ENCODE peak calls at places on chromosomes 13 and 19, in eight cellular contexts. B, D, I, S, H, R, E and U are unnamed samples.

GRCh38 chr13:32205426-32206096 is 109.6 kb downstream of the ZAR1L start:
- DNase-seq in R (no peak), H (no peak), E (peak), B (no peak), I (no peak), D (no peak), S (no peak), U (no peak)

GRCh38 chr19:49415102-49415809 is 8.0 kb downstream of the PTH2 start:
- DNase-seq in I (no peak), H (no peak), B (no peak), E (no peak), R (no peak), S (no peak), D (no peak), U (no peak)

GRCh38 chr19:55370305-55370988 is at the start of gene IL11:
- DNase-seq in I (peak), S (no peak), E (no peak), B (no peak), H (no peak), D (no peak), R (no peak), U (peak)

GRCh38 chr13:73608731-73609485 is 525.3 kb downstream of the KLF12 start:
- DNase-seq in S (no peak), H (no peak), I (no peak), D (no peak), B (peak), R (no peak), E (no peak), U (no peak)

GRCh38 chr13:73338389-73338788 is 279.6 kb downstream of the KLF5 start:
- DNase-seq in B (no peak), D (no peak), I (no peak), R (no peak), H (no peak), E (no peak), S (no peak), U (no peak)

GRCh38 chr13:44362394-44363040 is 11.1 kb upstream of the SERP2 start:
- DNase-seq in E (no peak), D (no peak), R (no peak), I (no peak), S (no peak), B (no peak), H (no peak), U (no peak)

GRCh38 chr13:42981317-42981716 is 10.7 kb downstream of the EPSTI1 start:
- DNase-seq in B (no peak), R (no peak), H (peak), I (no peak), E (no peak), S (no peak), D (no peak), U (peak)

GRCh38 chr13:26544707-26545106 is 12.8 kb upstream of the WASF3 start:
- DNase-seq in B (no peak), R (no peak), E (no peak), I (no peak), S (no peak), D (no peak), H (no peak), U (no peak)

GRCh38 chr13:51785592-51786424 is 18.2 kb downstream of the DHRS12 start:
- DNase-seq in E (peak), H (no peak), D (peak), B (no peak), S (peak), R (no peak), I (peak), U (peak)

GRCh38 chr19:4794971-4795370 is 3.4 kb downstream of the FEM1A start:
- DNase-seq in D (no peak), S (no peak), B (no peak), I (no peak), H (no peak), R (no peak), E (no peak), U (no peak)

GRCh38 chr13:97246596-97246995 is 24.5 kb downstream of the MBNL2 start:
- DNase-seq in R (no peak), H (no peak), I (no peak), S (no peak), E (no peak), D (no peak), B (no peak), U (no peak)

GRCh38 chr13:99730403-99730802 is 229.1 kb downstream of the TM9SF2 start:
- DNase-seq in S (no peak), R (no peak), H (no peak), B (no peak), D (no peak), E (no peak), I (no peak), U (no peak)

GRCh38 chr13:39483326-39483725 is 119.7 kb downstream of the LHFPL6 start:
- DNase-seq in E (no peak), S (no peak), H (no peak), B (no peak), R (no peak), D (no peak), I (no peak), U (peak)

DNA sequence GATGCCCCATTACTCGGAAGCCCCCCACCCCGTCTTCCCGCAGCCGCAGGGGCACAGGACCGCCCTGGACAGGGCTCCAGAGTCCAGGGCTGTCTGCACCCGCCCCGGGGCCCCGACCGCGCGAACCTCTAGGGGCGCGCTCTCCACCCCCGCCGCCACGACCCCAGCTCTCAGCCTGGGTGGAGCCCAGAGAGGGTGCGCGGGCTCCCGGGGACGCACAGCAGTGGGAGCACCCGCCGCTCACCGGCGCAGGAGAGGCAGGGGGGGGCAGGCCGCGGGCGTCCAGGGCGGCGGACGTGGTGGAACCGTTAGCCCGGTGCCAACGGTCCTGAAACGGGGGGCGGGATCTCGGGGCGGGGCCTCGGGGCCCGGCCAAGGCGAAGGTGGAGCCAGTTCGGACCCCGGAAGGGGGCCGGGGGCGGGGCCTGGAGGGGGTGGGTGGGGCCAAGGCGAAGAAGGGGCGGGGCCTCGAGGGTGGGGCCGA is at the start of gene ATP8B3:
- DNase-seq in H (no peak), E (peak), S (no peak), I (no peak), B (no peak), R (peak), D (no peak), U (no peak)
- TF ChIP-seq CTCF in H (peak), E (peak), S (no peak), I (peak), B (no peak), R (no peak), D (no peak), U (no peak)

GRCh38 chr13:50631041-50631440 is 212.5 kb downstream of the DLEU7 start:
- DNase-seq in R (no peak), D (no peak), H (no peak), E (no peak), S (no peak), B (no peak), I (no peak), U (peak)
- H3K4me3 ChIP-seq in R (no peak), D (no peak), H (no peak), E (no peak), S (no peak), B (no peak), I (no peak), U (no peak)

GRCh38 chr13:22001336-22001735 is 330.5 kb downstream of the FGF9 start:
- DNase-seq in I (no peak), H (no peak), B (no peak), D (no peak), R (no peak), S (no peak), E (no peak), U (no peak)
- TF ChIP-seq CTCF in I (no peak), H (no peak), B (no peak), D (no peak), R (no peak), S (no peak), E (no peak), U (no peak)

GRCh38 chr13:85366759-85367417 is 432.3 kb downstream of the SLITRK6 start:
- DNase-seq in E (no peak), D (no peak), B (no peak), S (no peak), H (no peak), R (no peak), I (no peak), U (no peak)
- H3K4me3 ChIP-seq in E (no peak), D (no peak), B (no peak), S (no peak), H (no peak), R (no peak), I (no peak), U (no peak)

GRCh38 chr19:36378625-36379509 is at the start of gene ZFP14:
- DNase-seq in E (peak), B (peak), D (peak), I (peak), S (peak), R (peak), H (peak), U (peak)
- TF ChIP-seq CTCF in E (peak), B (no peak), D (no peak), I (peak), S (no peak), R (peak), H (peak), U (peak)

GRCh38 chr13:112103971-112104872 is 37.3 kb downstream of the SOX1 start:
- DNase-seq in I (peak), R (no peak), S (no peak), D (no peak), B (no peak), E (no peak), H (no peak), U (no peak)
- H3K4me3 ChIP-seq in I (peak), R (no peak), S (no peak), D (no peak), B (no peak), E (no peak), H (no peak), U (no peak)

GRCh38 chr19:38543286-38543806 is 74.4 kb downstream of the MAP4K1 start:
- DNase-seq in B (no peak), E (no peak), R (no peak), S (no peak), D (no peak), H (no peak), I (no peak), U (no peak)

GRCh38 chr19:38545596-38545995 is 72.2 kb downstream of the MAP4K1 start:
- DNase-seq in R (no peak), E (no peak), I (no peak), H (peak), B (no peak), D (no peak), S (no peak), U (peak)

GRCh38 chr19:38542040-38542439 is 75.7 kb downstream of the MAP4K1 start:
- DNase-seq in I (no peak), S (no peak), E (no peak), R (no peak), B (no peak), D (no peak), H (no peak), U (no peak)

GRCh38 chr19:38544569-38545315 is 73.0 kb downstream of the MAP4K1 start:
- DNase-seq in E (no peak), D (no peak), R (no peak), S (no peak), H (peak), B (no peak), I (no peak), U (no peak)

GRCh38 chr19:38543807-38544568 is 73.8 kb downstream of the MAP4K1 start:
- DNase-seq in B (peak), S (peak), D (peak), R (no peak), H (peak), I (peak), E (peak), U (peak)
- TF ChIP-seq CTCF in B (no peak), S (no peak), D (peak), R (no peak), H (no peak), I (no peak), E (peak), U (peak)